ENCODE peak calls at places on chromosomes 3 and 15, in nine cellular contexts. F, H, R, D, N, Z, M, L and S are unnamed samples.

GRCh38 chr3:127589600-127590281 is 792 bp downstream of the TPRA1 start:
- DNase-seq in F (no peak), H (no peak), R (peak; percentile 37), D (peak; percentile 56), N (no peak), Z (no peak), M (peak; percentile 42), L (no peak), S (peak; percentile 50)

GRCh38 chr15:73994912-73995622 is 551 bp downstream of the PML start:
- DNase-seq in F (no peak), H (no peak), R (no peak), D (no peak), N (peak; percentile 76), Z (peak; percentile 80), M (no peak), L (no peak), S (peak; percentile 71)

GRCh38 chr3:13111173-13111873 is 38.1 kb upstream of the IQSEC1 start:
- DNase-seq in F (no peak), H (peak; percentile 70), R (no peak), D (peak; percentile 42), N (peak; percentile 32), Z (no peak), M (peak; percentile 74), L (no peak), S (no peak)

GRCh38 chr3:33030802-33031201 is 66.1 kb downstream of the GLB1 start:
- DNase-seq in F (no peak), H (no peak), R (no peak), D (no peak), N (no peak), Z (no peak), M (no peak), L (no peak), S (no peak)

GRCh38 chr3:172107403-172107802 is 68.0 kb downstream of the FNDC3B start:
- DNase-seq in F (no peak), H (no peak), R (no peak), D (no peak), N (no peak), Z (no peak), M (no peak), L (no peak), S (no peak)

GRCh38 chr15:67101981-67102929 is 36.9 kb downstream of the SMAD3 start:
- DNase-seq in F (no peak), H (no peak), R (no peak), D (no peak), N (no peak), Z (no peak), M (no peak), L (no peak), S (no peak)

GRCh38 chr15:53473435-53473834 is 286.0 kb downstream of the WDR72 start:
- DNase-seq in F (no peak), H (no peak), R (no peak), D (no peak), N (no peak), Z (no peak), M (no peak), L (no peak), S (no peak)

GRCh38 chr15:31740203-31740602 is 290.1 kb upstream of the CHRNA7 start:
- DNase-seq in F (no peak), H (no peak), R (no peak), D (no peak), N (no peak), Z (no peak), M (no peak), L (no peak), S (no peak)

GRCh38 chr3:126417461-126418255 is 22.9 kb downstream of the CFAP100 start:
- DNase-seq in F (no peak), H (peak; percentile 28), R (no peak), D (no peak), N (peak; percentile 44), Z (no peak), M (no peak), L (no peak), S (no peak)

GRCh38 chr3:62445267-62445666 is 71.9 kb upstream of the FEZF2 start:
- DNase-seq in F (no peak), H (no peak), R (no peak), D (no peak), N (no peak), Z (no peak), M (no peak), L (no peak), S (no peak)

GRCh38 chr3:25150199-25150598 is 277.9 kb upstream of the RARB start:
- DNase-seq in F (no peak), H (no peak), R (no peak), D (no peak), N (no peak), Z (no peak), M (no peak), L (no peak), S (no peak)

GRCh38 chr3:47416041-47416440 is 35.2 kb downstream of the PTPN23 start:
- DNase-seq in F (no peak), H (no peak), R (no peak), D (peak; percentile 52), N (peak; percentile 64), Z (no peak), M (no peak), L (no peak), S (no peak)

GRCh38 chr3:24185738-24186384 is 240.8 kb downstream of the NR1D2 start:
- DNase-seq in F (peak; percentile 25), H (no peak), R (peak; percentile 56), D (no peak), N (no peak), Z (no peak), M (peak; percentile 60), L (no peak), S (peak; percentile 56)

DNA sequence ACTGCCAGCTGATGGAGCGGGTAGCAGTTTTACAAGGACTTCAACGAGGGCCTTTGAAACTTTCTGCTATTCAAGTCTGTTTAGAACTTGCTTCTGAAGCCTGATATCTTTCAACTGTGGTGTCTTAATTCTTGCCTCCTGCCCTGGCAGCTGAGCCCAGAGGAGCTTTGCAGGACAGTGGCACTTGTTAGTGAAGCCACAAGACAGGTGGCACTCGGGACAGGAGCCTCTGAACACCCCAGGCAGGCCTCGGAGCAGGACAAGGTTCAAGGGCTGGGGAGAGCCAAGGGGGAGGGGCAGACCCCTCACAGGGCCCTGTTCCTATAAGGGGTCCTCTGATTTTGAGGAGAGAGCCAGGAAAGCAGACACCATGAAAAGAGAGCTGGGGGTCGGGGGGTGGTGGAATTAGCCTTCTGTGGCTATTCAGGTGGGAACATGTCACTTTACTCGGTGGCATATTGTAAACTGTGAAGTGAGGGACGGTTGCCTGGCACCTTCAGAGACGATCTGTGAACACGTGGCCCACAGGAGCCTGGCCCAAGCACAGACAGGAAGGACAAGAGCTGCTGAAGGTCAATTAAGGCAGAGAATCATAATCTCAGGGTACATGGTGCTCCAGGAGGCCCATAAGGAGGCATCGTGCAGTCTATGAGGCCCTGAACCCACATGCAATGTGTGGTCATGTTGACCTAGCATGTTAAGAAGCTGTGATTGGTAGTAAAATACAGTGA is 30.1 kb upstream of the KY start:
- DNase-seq in F (no peak), H (no peak), R (no peak), D (no peak), N (no peak), Z (no peak), M (no peak), L (no peak), S (no peak)
- TF ChIP-seq POLR2A in F (no peak), H (no peak), R (no peak), D (no peak), N (no peak), Z (no peak), M (no peak), L (no peak), S (no peak)

GRCh38 chr3:187743195-187744141 is 1.8 kb downstream of the BCL6 start:
- DNase-seq in F (no peak), H (peak; percentile 77), R (peak; percentile 79), D (peak; percentile 74), N (peak; percentile 91), Z (peak; percentile 89), M (peak; percentile 65), L (peak; percentile 38), S (peak; percentile 83)
- TF ChIP-seq POLR2A in F (no peak), H (no peak), R (no peak), D (no peak), N (no peak), Z (peak; percentile 48), M (peak; percentile 73), L (no peak), S (peak; percentile 52)

GRCh38 chr15:50259276-50259675 is 6.2 kb downstream of the HDC start:
- DNase-seq in F (no peak), H (no peak), R (no peak), D (no peak), N (no peak), Z (no peak), M (no peak), L (no peak), S (no peak)

GRCh38 chr15:50257924-50258323 is 7.6 kb downstream of the HDC start:
- DNase-seq in F (no peak), H (no peak), R (no peak), D (no peak), N (no peak), Z (no peak), M (no peak), L (no peak), S (no peak)

GRCh38 chr15:50261979-50262378 is 3.5 kb downstream of the HDC start:
- DNase-seq in F (no peak), H (no peak), R (no peak), D (no peak), N (no peak), Z (no peak), M (no peak), L (no peak), S (no peak)

GRCh38 chr15:50262533-50262932 is 3.0 kb downstream of the HDC start:
- DNase-seq in F (no peak), H (no peak), R (no peak), D (no peak), N (no peak), Z (no peak), M (no peak), L (no peak), S (no peak)

GRCh38 chr15:50260969-50261496 is 4.5 kb downstream of the HDC start:
- DNase-seq in F (no peak), H (no peak), R (no peak), D (no peak), N (no peak), Z (no peak), M (no peak), L (no peak), S (no peak)
- TF ChIP-seq POLR2A in F (no peak), H (no peak), R (no peak), D (no peak), N (no peak), Z (no peak), M (no peak), L (no peak), S (no peak)

DNA sequence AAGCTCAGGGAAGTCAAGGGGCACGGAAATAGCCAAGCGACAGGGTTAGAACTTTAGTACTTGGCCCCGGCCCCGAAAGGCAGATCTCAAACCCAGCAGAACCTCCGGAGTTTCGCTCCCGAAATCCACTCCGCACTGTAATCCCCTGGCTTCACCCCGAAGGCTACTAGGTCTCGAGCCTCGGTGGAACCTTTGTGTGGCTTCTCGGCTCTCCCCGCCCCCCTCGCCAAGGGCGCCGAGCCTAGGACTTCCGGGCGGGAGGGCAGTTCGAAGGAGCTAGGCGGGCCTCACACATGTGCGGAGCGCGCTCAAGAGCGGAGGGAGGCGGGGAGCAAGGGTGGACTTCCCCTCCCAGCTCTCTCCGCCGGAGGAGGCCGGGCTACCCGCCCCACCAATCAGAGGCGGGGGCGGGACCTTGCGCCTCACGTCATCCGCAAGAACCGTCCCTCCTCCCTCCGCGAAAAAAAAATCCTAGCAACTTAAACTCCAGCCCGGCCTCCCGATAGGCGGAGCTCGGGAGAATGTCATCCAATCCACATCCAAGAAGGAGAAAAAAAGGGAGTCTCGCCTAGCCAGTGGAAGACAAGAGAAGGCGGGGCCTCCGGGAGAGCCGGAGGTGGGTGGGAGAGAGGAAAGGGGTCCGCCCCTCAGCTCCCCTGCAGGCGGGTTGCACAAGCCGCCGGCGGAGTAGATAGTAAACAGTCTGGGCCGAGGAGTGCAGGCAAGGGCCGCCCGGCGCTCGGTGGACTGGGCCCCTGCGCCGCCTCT is 2.4 kb upstream of the SIN3A start:
- DNase-seq in F (peak; percentile 82), H (peak; percentile 97), R (peak; percentile 98), D (peak; percentile 98), N (peak; percentile 99), Z (peak; percentile 99), M (peak; percentile 98), L (peak; percentile 95), S (peak; percentile 97)
- TF ChIP-seq POLR2A in F (peak; percentile 44), H (peak; percentile 47), R (peak; percentile 34), D (peak; percentile 83), N (peak; percentile 85), Z (peak; percentile 80), M (peak; percentile 85), L (no peak), S (peak; percentile 41)